ENCODE peak calls at places on chromosomes 11 and 22, in four cellular contexts. E, K, O and G are unnamed samples.

GRCh38 chr11:63761173-63761572 is 7.4 kb downstream of the ZFTA start:
- DNase-seq in E (no peak), K (no peak), O (no peak), G (no peak)

GRCh38 chr22:35592418-35592967 is 24.6 kb downstream of the MB start:
- DNase-seq in E (no peak), K (no peak), O (no peak), G (no peak)

GRCh38 chr11:70742553-70743291 is 344.4 kb downstream of the CTTN start:
- DNase-seq in E (peak; percentile 82), K (no peak), O (no peak), G (no peak)

GRCh38 chr22:47129902-47130301 is 367.5 kb downstream of the TBC1D22A start:
- DNase-seq in E (peak; percentile 70), K (peak; percentile 89), O (no peak), G (no peak)

GRCh38 chr11:111936045-111936400 is 1.1 kb upstream of the DIXDC1 start:
- DNase-seq in E (no peak), K (no peak), O (no peak), G (no peak)

GRCh38 chr22:35961480-35961902 is 67.1 kb downstream of the RBFOX2 start:
- DNase-seq in E (no peak), K (no peak), O (no peak), G (no peak)

GRCh38 chr11:56637500-56637899 is 4.7 kb downstream of the OR5AP2 start:
- DNase-seq in E (no peak), K (no peak), O (no peak), G (no peak)

GRCh38 chr11:105229257-105229656 is 89.7 kb upstream of the CARD18 start:
- DNase-seq in E (no peak), K (no peak), O (no peak), G (no peak)

GRCh38 chr22:40021401-40022000 is 26.7 kb downstream of the FAM83F start:
- DNase-seq in E (no peak), K (no peak), O (no peak), G (no peak)

GRCh38 chr11:16468735-16469446 is 112.5 kb upstream of the SOX6 start:
- DNase-seq in E (no peak), K (no peak), O (no peak), G (no peak)

GRCh38 chr11:113773092-113773415 is 438 bp downstream of the ZW10 start:
- DNase-seq in E (peak; percentile 29), K (peak; percentile 29), O (no peak), G (no peak)

GRCh38 chr11:5967708-5968107 is 586 bp downstream of the OR56A5 start:
- DNase-seq in E (no peak), K (no peak), O (no peak), G (no peak)

GRCh38 chr22:43272301-43272700 is 70.9 kb downstream of the SCUBE1 start:
- DNase-seq in E (no peak), K (no peak), O (no peak), G (no peak)

GRCh38 chr22:40826984-40827741 is 8.0 kb upstream of the SLC25A17 start:
- DNase-seq in E (no peak), K (no peak), O (no peak), G (no peak)

GRCh38 chr11:19242184-19242932 is 1.6 kb upstream of the E2F8 start:
- DNase-seq in E (no peak), K (peak; percentile 16), O (no peak), G (peak; percentile 53)

GRCh38 chr11:121134758-121135312 is 33.8 kb downstream of the TECTA start:
- DNase-seq in E (no peak), K (no peak), O (no peak), G (no peak)

GRCh38 chr11:68589817-68590216 is 94.5 kb upstream of the GAL start:
- DNase-seq in E (no peak), K (no peak), O (no peak), G (no peak)

GRCh38 chr11:65503923-65504670 is 5.3 kb downstream of the MALAT1 start:
- DNase-seq in E (no peak), K (no peak), O (no peak), G (no peak)